ENCODE peak calls at places on chromosome 16, in seven cellular contexts. M, O, W, F, U, D and J are unnamed samples.

GRCh38 chr16:73951541-73951940 is 345.1 kb upstream of the PSMD7 start:
- DNase-seq in M (no peak), O (no peak), W (peak; percentile 24), F (no peak), U (no peak), D (no peak), J (peak; percentile 26)

GRCh38 chr16:19479302-19479721 is 42.6 kb downstream of the GDE1 start:
- DNase-seq in M (no peak), O (no peak), W (no peak), F (no peak), U (no peak), D (no peak), J (no peak)

GRCh38 chr16:177981-178676 is 1.6 kb downstream of the HBA1 start:
- DNase-seq in M (no peak), O (no peak), W (no peak), F (no peak), U (no peak), D (no peak), J (no peak)

GRCh38 chr16:21283521-21284289 is 5.6 kb upstream of the CRYM start:
- DNase-seq in M (no peak), O (peak; percentile 92), W (peak; percentile 50), F (no peak), U (peak; percentile 90), D (peak; percentile 47), J (peak; percentile 49)

GRCh38 chr16:8355714-8356113 is 234.6 kb downstream of the TMEM114 start:
- DNase-seq in M (no peak), O (peak; percentile 16), W (no peak), F (no peak), U (peak; percentile 52), D (no peak), J (no peak)

GRCh38 chr16:14302031-14302398 is 230.9 kb downstream of the MRTFB start:
- DNase-seq in M (no peak), O (peak; percentile 89), W (peak; percentile 41), F (no peak), U (peak; percentile 82), D (no peak), J (peak; percentile 88)

GRCh38 chr16:86452451-86452850 is 57.9 kb upstream of the FOXF1 start:
- DNase-seq in M (no peak), O (no peak), W (peak; percentile 16), F (no peak), U (no peak), D (no peak), J (no peak)

GRCh38 chr16:12203780-12204351 is 227.3 kb downstream of the SNX29 start:
- DNase-seq in M (no peak), O (no peak), W (no peak), F (no peak), U (peak; percentile 21), D (no peak), J (no peak)

GRCh38 chr16:86809458-86809955 is 231.2 kb downstream of the FOXL1 start:
- DNase-seq in M (no peak), O (no peak), W (no peak), F (no peak), U (no peak), D (no peak), J (no peak)

GRCh38 chr16:75458439-75458838 is 6.0 kb downstream of the TMEM170A start:
- DNase-seq in M (no peak), O (no peak), W (no peak), F (no peak), U (no peak), D (no peak), J (no peak)

GRCh38 chr16:76235025-76235424 is 42.2 kb upstream of the CNTNAP4 start:
- DNase-seq in M (no peak), O (no peak), W (no peak), F (no peak), U (no peak), D (no peak), J (no peak)

GRCh38 chr16:14456793-14457481 is 173.1 kb downstream of the PARN start:
- DNase-seq in M (no peak), O (no peak), W (no peak), F (no peak), U (no peak), D (no peak), J (no peak)

GRCh38 chr16:9481749-9482148 is 390.3 kb downstream of the HAPSTR1 start:
- DNase-seq in M (no peak), O (no peak), W (no peak), F (no peak), U (no peak), D (no peak), J (no peak)

GRCh38 chr16:67177743-67178699 is 5.7 kb downstream of the MATCAP1 start:
- DNase-seq in M (peak; percentile 93), O (peak; percentile 88), W (peak; percentile 85), F (peak; percentile 53), U (peak; percentile 87), D (peak; percentile 65), J (peak; percentile 42)

GRCh38 chr16:67594956-67595355 is 32.6 kb downstream of the CTCF start:
- DNase-seq in M (no peak), O (no peak), W (no peak), F (no peak), U (no peak), D (no peak), J (no peak)

GRCh38 chr16:63129411-63130125 is 1093.3 kb upstream of the CDH8 start:
- DNase-seq in M (no peak), O (no peak), W (no peak), F (no peak), U (no peak), D (no peak), J (no peak)

GRCh38 chr16:11662582-11662981 is 5.7 kb upstream of the SNN start:
- DNase-seq in M (no peak), O (no peak), W (no peak), F (no peak), U (no peak), D (no peak), J (no peak)

DNA sequence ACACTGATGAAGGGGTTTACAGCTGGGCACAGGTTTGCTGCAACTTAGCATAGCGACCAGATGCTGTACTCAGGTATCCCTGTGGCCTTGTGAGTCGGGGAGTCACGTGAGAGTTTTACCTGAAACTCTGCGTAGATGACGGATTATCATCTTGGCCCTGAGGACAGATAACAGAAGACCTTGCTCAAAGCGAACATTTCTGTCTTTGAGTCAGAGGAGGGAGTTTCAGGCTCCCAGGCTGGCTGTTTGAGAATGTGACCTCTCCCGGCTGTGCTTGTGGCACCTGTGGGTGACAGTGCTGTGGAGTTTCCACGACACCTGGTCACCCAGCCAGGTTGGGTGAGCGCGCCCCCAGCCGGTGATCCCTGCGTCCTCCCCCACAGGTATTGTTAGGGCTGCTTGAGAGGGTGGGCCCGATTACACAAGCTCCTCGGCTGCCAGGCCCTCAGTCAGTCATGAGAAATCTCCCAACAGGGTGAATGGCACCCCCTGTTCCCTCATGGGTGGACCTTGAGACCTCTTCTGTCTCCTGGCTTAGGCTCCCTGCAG is 44.4 kb upstream of the CRISPLD2 start:
- DNase-seq in M (no peak), O (no peak), W (no peak), F (no peak), U (no peak), D (no peak), J (no peak)
- H3K4me3 ChIP-seq in M (no peak overlapping the region), O (no peak overlapping the region), W (no peak overlapping the region), F (no peak overlapping the region), U (no peak overlapping the region), D (no peak overlapping the region), J (no peak overlapping the region)

GRCh38 chr16:79665970-79666369 is 65.4 kb upstream of the MAF start:
- DNase-seq in M (no peak), O (no peak), W (no peak), F (no peak), U (no peak), D (no peak), J (no peak)
- H3K9me3 ChIP-seq in M (peaks cover 38% of the 10 kb centered on the region), O (peaks cover 6% of the 10 kb centered on the region), W (peaks cover 2% of the 10 kb centered on the region), F (no peaks in the 10 kb centered on the region), U (peaks cover 5% of the 10 kb centered on the region), D (no peaks in the 10 kb centered on the region), J (no peaks in the 10 kb centered on the region)

DNA sequence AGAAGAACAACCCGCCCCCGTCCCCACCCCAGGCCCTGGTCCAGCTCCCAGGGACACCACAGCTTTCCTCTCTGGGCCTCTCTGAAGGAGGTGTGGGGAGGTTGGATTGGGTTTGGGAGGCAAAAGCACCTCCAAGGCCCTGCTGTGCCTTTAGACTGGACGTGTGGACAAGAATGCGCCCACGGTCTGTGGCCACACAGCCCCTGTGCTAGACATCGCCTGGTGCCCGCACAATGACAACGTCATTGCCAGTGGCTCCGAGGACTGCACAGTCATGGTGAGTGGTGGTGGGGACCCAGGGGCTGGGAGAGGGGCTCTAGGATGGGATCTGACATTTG is 3.0 kb downstream of the CORO1A start:
- DNase-seq in M (no peak), O (no peak), W (no peak), F (no peak), U (no peak), D (no peak), J (no peak)
- H3K4me3 ChIP-seq in M (no peak overlapping the region), O (no peak overlapping the region), W (no peak overlapping the region), F (peak overlapping the region; percentile 97), U (no peak overlapping the region), D (no peak overlapping the region), J (no peak overlapping the region)

DNA sequence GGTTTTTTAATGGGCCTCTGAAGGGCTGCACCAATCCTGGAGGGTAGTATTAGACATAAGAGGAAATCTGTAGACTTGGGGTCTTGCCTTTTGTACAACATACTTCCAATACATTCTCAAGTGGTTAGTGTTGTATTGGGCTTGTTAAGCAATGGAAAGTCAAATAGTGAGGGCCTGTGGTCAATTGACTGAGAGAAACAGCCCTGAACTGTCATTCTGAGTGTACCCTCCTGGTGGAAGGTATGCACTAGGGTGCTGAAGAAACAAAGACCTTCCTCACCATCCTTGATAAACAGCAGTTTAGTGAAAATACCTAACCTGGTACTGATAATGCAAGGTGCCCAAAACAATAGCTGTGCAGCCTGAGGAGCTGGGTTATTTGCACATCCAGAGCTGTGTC is 22.2 kb downstream of the OR2C1 start:
- DNase-seq in M (no peak), O (no peak), W (no peak), F (no peak), U (no peak), D (no peak), J (no peak)
- H3K9me3 ChIP-seq in M (peaks cover 13% of the 10 kb centered on the region), O (peaks cover 16% of the 10 kb centered on the region), W (peaks cover 88% of the 10 kb centered on the region), F (peaks cover 47% of the 10 kb centered on the region), U (peaks cover 22% of the 10 kb centered on the region), D (peaks cover 26% of the 10 kb centered on the region), J (peaks cover 86% of the 10 kb centered on the region)

GRCh38 chr16:5073279-5073629 is 1.6 kb downstream of the ALG1 start:
- DNase-seq in M (no peak), O (no peak), W (no peak), F (no peak), U (no peak), D (no peak), J (no peak)
- H3K4me3 ChIP-seq in M (no peak overlapping the region), O (no peak overlapping the region), W (no peak overlapping the region), F (no peak overlapping the region), U (no peak overlapping the region), D (no peak overlapping the region), J (no peak overlapping the region)

GRCh38 chr16:31676731-31677130 is 149.0 kb downstream of the AHSP start:
- DNase-seq in M (no peak), O (no peak), W (no peak), F (no peak), U (no peak), D (no peak), J (no peak)
- H3K9me3 ChIP-seq in M (no peaks in the 10 kb centered on the region), O (no peaks in the 10 kb centered on the region), W (no peaks in the 10 kb centered on the region), F (no peaks in the 10 kb centered on the region), U (peaks cover 7% of the 10 kb centered on the region), D (no peaks in the 10 kb centered on the region), J (no peaks in the 10 kb centered on the region)